ENCODE peak calls at places on chromosome 19, in eight cellular contexts. P, S, O, M, W, N, E and T are unnamed samples.

GRCh38 chr19:11248852-11249251 is 9.4 kb downstream of the ANGPTL8 start:
- DNase-seq in O (no peak), M (no peak), E (no peak), P (no peak), W (no peak), S (no peak), N (no peak), T (no peak)

GRCh38 chr19:51123381-51124186 is 1.1 kb upstream of the SIGLEC9 start:
- DNase-seq in W (peak; percentile 46), P (no peak), M (no peak), O (no peak), S (no peak), N (no peak), E (peak; percentile 39), T (no peak)

GRCh38 chr19:47120461-47120860 is 6.9 kb upstream of the ZC3H4 start:
- DNase-seq in M (no peak), O (no peak), W (no peak), E (no peak), S (no peak), N (no peak), P (no peak), T (no peak)

GRCh38 chr19:29623726-29624488 is 17.8 kb downstream of the POP4 start:
- DNase-seq in P (no peak), O (no peak), S (no peak), E (no peak), M (no peak), W (no peak), N (peak; percentile 53), T (no peak)

GRCh38 chr19:2797280-2797679 is 12.0 kb downstream of the THOP1 start:
- DNase-seq in S (no peak), E (no peak), N (no peak), O (no peak), P (no peak), W (no peak), M (no peak), T (no peak)

GRCh38 chr19:42325896-42326771 is 699 bp downstream of the MEGF8 start:
- DNase-seq in P (no peak), N (no peak), W (no peak), S (no peak), O (no peak), M (no peak), E (peak; percentile 48), T (no peak)

GRCh38 chr19:40224342-40225148 is 1.9 kb downstream of the CCNP start:
- DNase-seq in N (no peak), O (no peak), E (no peak), S (no peak), P (no peak), M (no peak), W (no peak), T (no peak)

GRCh38 chr19:6802336-6803035 is 30.0 kb downstream of the VAV1 start:
- DNase-seq in O (peak; percentile 5), M (no peak), S (peak; percentile 10), E (peak; percentile 96), W (peak; percentile 40), N (peak; percentile 43), P (no peak), T (no peak)

GRCh38 chr19:11814707-11815050 is 606 bp downstream of the ZNF440 start:
- DNase-seq in M (no peak), S (peak; percentile 47), P (peak; percentile 42), O (no peak), W (no peak), E (no peak), N (no peak), T (no peak)

GRCh38 chr19:5837768-5838364 is 1.6 kb downstream of the FUT6 start:
- DNase-seq in N (no peak), S (no peak), E (no peak), M (no peak), P (no peak), W (no peak), O (no peak), T (no peak)

GRCh38 chr19:6761053-6761676 is 6.1 kb downstream of the SH2D3A start:
- DNase-seq in M (no peak), N (no peak), P (no peak), E (peak; percentile 76), O (peak; percentile 28), S (peak; percentile 39), W (no peak), T (no peak)

GRCh38 chr19:3458595-3459284 is 21.6 kb downstream of the SMIM24 start:
- DNase-seq in M (no peak), O (no peak), N (no peak), S (peak; percentile 46), W (no peak), E (no peak), P (peak; percentile 71), T (no peak)

GRCh38 chr19:23817519-23817918 is 58.8 kb upstream of the ZNF681 start:
- DNase-seq in S (peak; percentile 36), M (no peak), P (peak; percentile 14), O (peak; percentile 34), W (peak; percentile 14), E (peak; percentile 82), N (peak; percentile 10), T (no peak)

GRCh38 chr19:7743425-7743841 is 3.9 kb downstream of the CD209 start:
- DNase-seq in P (no peak), S (no peak), N (no peak), O (no peak), E (peak; percentile 48), M (no peak), W (no peak), T (no peak)

GRCh38 chr19:40419780-40420179 is 6.0 kb downstream of the SERTAD1 start:
- DNase-seq in E (no peak), P (no peak), W (no peak), S (no peak), M (no peak), O (no peak), N (no peak), T (no peak)

GRCh38 chr19:7751157-7751783 is 3.9 kb upstream of the CD209 start:
- DNase-seq in N (peak; percentile 11), E (peak; percentile 18), P (no peak), W (no peak), S (peak; percentile 65), O (no peak), M (no peak), T (no peak)

GRCh38 chr19:48629599-48630288 is 7.4 kb downstream of the DBP start:
- DNase-seq in P (peak; percentile 73), M (no peak), O (no peak), N (no peak), W (no peak), S (no peak), E (no peak), T (no peak)

GRCh38 chr19:46958542-46958941 is 61.1 kb upstream of the NPAS1 start:
- DNase-seq in M (peak; percentile 25), W (no peak), S (peak; percentile 86), O (peak; percentile 76), P (peak; percentile 36), N (no peak), E (no peak), T (no peak)

GRCh38 chr19:48571378-48572162 is 19.6 kb downstream of the SULT2B1 start:
- DNase-seq in P (no peak), W (no peak), M (no peak), O (no peak), S (no peak), E (no peak), N (no peak), T (no peak)

GRCh38 chr19:38912600-38913514 is 871 bp upstream of the CCER2 start:
- DNase-seq in P (no peak), E (no peak), O (no peak), M (no peak), W (no peak), S (no peak), N (no peak), T (no peak)

GRCh38 chr19:49790866-49791265 is 22.2 kb downstream of the FUZ start:
- DNase-seq in W (no peak), P (no peak), N (no peak), S (peak; percentile 53), M (no peak), E (no peak), O (no peak), T (no peak)

GRCh38 chr19:7450243-7451223 is 38.3 kb downstream of the PEX11G start:
- DNase-seq in M (no peak), W (no peak), O (peak; percentile 31), S (peak; percentile 53), N (no peak), P (peak; percentile 38), E (peak; percentile 57), T (no peak)

GRCh38 chr19:472005-472858 is 11.4 kb upstream of the SHC2 start:
- DNase-seq in P (no peak), W (no peak), S (no peak), N (no peak), E (no peak), M (no peak), O (peak; percentile 64), T (no peak)

GRCh38 chr19:54458648-54459281 is 4.8 kb downstream of the LENG9 start:
- DNase-seq in O (no peak), W (no peak), P (no peak), M (no peak), E (no peak), N (no peak), S (no peak), T (no peak)

GRCh38 chr19:39411832-39412099 is 703 bp upstream of the PLEKHG2 start:
- DNase-seq in P (peak; percentile 82), M (peak; percentile 98), O (peak; percentile 91), N (peak; percentile 92), S (peak; percentile 96), W (peak; percentile 86), E (peak; percentile 95), T (peak; percentile 71)

GRCh38 chr19:44891016-44891882 is at the start of gene TOMM40:
- DNase-seq in S (peak; percentile 100), O (peak; percentile 100), P (peak; percentile 99), W (peak; percentile 100), M (peak; percentile 100), N (peak; percentile 100), E (peak; percentile 33), T (peak; percentile 22)

GRCh38 chr19:2239771-2240770 is 3.4 kb downstream of the SF3A2 start:
- DNase-seq in M (no peak), S (peak; percentile 56), P (peak; percentile 65), N (no peak), W (peak; percentile 24), O (no peak), E (peak; percentile 59), T (no peak)

GRCh38 chr19:17529239-17530158 is 18.1 kb downstream of the PGLS start:
- DNase-seq in O (no peak), S (no peak), E (peak; percentile 44), N (no peak), P (no peak), W (no peak), M (no peak), T (no peak)

GRCh38 chr19:49113762-49114629 is at the start of gene LIN7B:
- DNase-seq in S (peak; percentile 51), W (peak; percentile 68), M (peak; percentile 46), N (peak; percentile 56), O (peak; percentile 62), P (peak; percentile 43), E (peak; percentile 83), T (peak; percentile 76)

GRCh38 chr19:7988307-7988706 is 17.1 kb downstream of the ELAVL1 start:
- DNase-seq in P (no peak), N (no peak), O (peak; percentile 62), W (no peak), M (no peak), S (no peak), E (no peak), T (no peak)

GRCh38 chr19:460877-461609 is at the start of gene SHC2:
- DNase-seq in O (no peak), S (no peak), N (no peak), E (no peak), M (no peak), W (no peak), P (no peak), T (peak; percentile 53)

GRCh38 chr19:17052439-17052838 is 22.8 kb downstream of the HAUS8 start:
- DNase-seq in E (peak; percentile 44), S (peak; percentile 72), P (peak; percentile 44), M (no peak), W (peak; percentile 7), N (no peak), O (peak; percentile 43), T (no peak)

GRCh38 chr19:49882643-49883042 is 5.1 kb downstream of the TBC1D17 start:
- DNase-seq in W (no peak), E (no peak), S (no peak), P (no peak), O (no peak), N (no peak), M (no peak), T (no peak)

GRCh38 chr19:4302238-4302630 is at the start of gene TMIGD2:
- DNase-seq in N (no peak), P (no peak), W (no peak), S (no peak), E (no peak), O (no peak), M (no peak), T (no peak)